ENCODE peak calls at places on chromosomes 16 and 17, in five cellular contexts. V is H1, D is neuronal stem cell, S is H9, U is mesendoderm. R is an unnamed sample.

GRCh38 chr17:17797119-17797809 is 39.5 kb downstream of the SREBF1 start:
- DNase-seq in V (no peak), D (no peak), S (no peak), U (no peak), R (no peak)

GRCh38 chr16:80507538-80507937 is 33.3 kb upstream of the DYNLRB2 start:
- DNase-seq in V (no peak), D (no peak), S (no peak), U (no peak), R (no peak)

GRCh38 chr16:8569650-8570338 is 20.5 kb downstream of the TMEM114 start:
- DNase-seq in V (no peak), D (no peak), S (peak; percentile 50), U (no peak), R (no peak)

GRCh38 chr17:80264048-80264792 is 3.6 kb downstream of the RNF213 start:
- DNase-seq in V (no peak), D (no peak), S (no peak), U (no peak), R (no peak)

GRCh38 chr16:65876200-65876498 is 490.3 kb upstream of the CDH5 start:
- DNase-seq in V (no peak), D (no peak), S (no peak), U (no peak), R (peak; percentile 51)

GRCh38 chr17:66472123-66472522 is 169.7 kb downstream of the PRKCA start:
- DNase-seq in V (no peak), D (no peak), S (no peak), U (no peak), R (no peak)

GRCh38 chr16:82756283-82756599 is 129.5 kb downstream of the CDH13 start:
- DNase-seq in V (no peak), D (no peak), S (no peak), U (no peak), R (peak; percentile 78)

GRCh38 chr17:37219876-37220608 is 155.7 kb upstream of the C17orf78 start:
- DNase-seq in V (no peak), D (peak; percentile 9), S (no peak), U (no peak), R (no peak)

GRCh38 chr16:51337662-51338061 is 186.6 kb upstream of the SALL1 start:
- DNase-seq in V (peak; percentile 56), D (no peak), S (peak; percentile 57), U (peak; percentile 75), R (no peak)

GRCh38 chr17:6524520-6524919 is 31.8 kb downstream of the PITPNM3 start:
- DNase-seq in V (no peak), D (no peak), S (peak; percentile 10), U (no peak), R (peak; percentile 27)

GRCh38 chr16:2253293-2253692 is 1.9 kb upstream of the ECI1 start:
- DNase-seq in V (no peak), D (no peak), S (peak; percentile 26), U (no peak), R (no peak)

GRCh38 chr17:59378621-59379194 is 47.3 kb downstream of the YPEL2 start:
- DNase-seq in V (no peak), D (no peak), S (no peak), U (peak; percentile 93), R (peak; percentile 82)

GRCh38 chr16:77310877-77311276 is 111.7 kb downstream of the SYCE1L start:
- DNase-seq in V (no peak), D (no peak), S (no peak), U (no peak), R (no peak)

GRCh38 chr17:77274137-77274829 is 133.5 kb downstream of the SEC14L1 start:
- DNase-seq in V (no peak), D (no peak), S (no peak), U (no peak), R (no peak)

GRCh38 chr17:57097832-57098421 is 12.9 kb downstream of the AKAP1 start:
- DNase-seq in V (no peak), D (no peak), S (no peak), U (no peak), R (peak; percentile 78)

GRCh38 chr16:22270525-22270924 is 26.7 kb upstream of the POLR3E start:
- DNase-seq in V (no peak), D (no peak), S (no peak), U (no peak), R (no peak)

GRCh38 chr17:27807567-27808470 is 7.5 kb upstream of the NOS2 start:
- DNase-seq in V (no peak), D (no peak), S (no peak), U (no peak), R (no peak)

GRCh38 chr16:75789237-75789636 is 62.9 kb upstream of the CPHXL start:
- DNase-seq in V (no peak), D (peak; percentile 48), S (no peak), U (peak; percentile 55), R (peak; percentile 46)

GRCh38 chr17:30961213-30962188 is 9.3 kb upstream of the RNF135 start:
- DNase-seq in V (no peak), D (no peak), S (no peak), U (no peak), R (peak; percentile 34)

GRCh38 chr17:70022175-70022574 is 52.9 kb upstream of the KCNJ16 start:
- DNase-seq in V (no peak), D (no peak), S (no peak), U (no peak), R (peak; percentile 11)

GRCh38 chr17:61593404-61593803 is 2.4 kb upstream of the NACA2 start:
- DNase-seq in V (no peak), D (no peak), S (no peak), U (no peak), R (no peak)

GRCh38 chr17:46819906-46820351 is 1.4 kb upstream of the WNT3 start:
- DNase-seq in V (peak; percentile 66), D (no peak), S (peak; percentile 77), U (peak; percentile 76), R (no peak)

GRCh38 chr16:67562526-67562917 is at the start of gene CTCF:
- DNase-seq in V (no peak), D (no peak), S (peak; percentile 79), U (peak; percentile 80), R (peak; percentile 81)

GRCh38 chr17:59746849-59747445 is 39.5 kb downstream of the VMP1 start:
- DNase-seq in V (no peak), D (no peak), S (no peak), U (peak; percentile 26), R (peak; percentile 71)

GRCh38 chr17:78368854-78369495 is 9.1 kb upstream of the SOCS3 start:
- DNase-seq in V (no peak), D (no peak), S (peak; percentile 58), U (peak; percentile 59), R (no peak)

GRCh38 chr17:78368348-78368747 is 8.5 kb upstream of the SOCS3 start:
- DNase-seq in V (no peak), D (no peak), S (no peak), U (no peak), R (no peak)

GRCh38 chr17:78366109-78366848 is 6.4 kb upstream of the SOCS3 start:
- DNase-seq in V (no peak), D (no peak), S (peak; percentile 66), U (peak; percentile 53), R (no peak)

GRCh38 chr17:78365561-78366108 is 5.8 kb upstream of the SOCS3 start:
- DNase-seq in V (peak; percentile 85), D (peak; percentile 96), S (peak; percentile 97), U (peak; percentile 97), R (no peak)

DNA sequence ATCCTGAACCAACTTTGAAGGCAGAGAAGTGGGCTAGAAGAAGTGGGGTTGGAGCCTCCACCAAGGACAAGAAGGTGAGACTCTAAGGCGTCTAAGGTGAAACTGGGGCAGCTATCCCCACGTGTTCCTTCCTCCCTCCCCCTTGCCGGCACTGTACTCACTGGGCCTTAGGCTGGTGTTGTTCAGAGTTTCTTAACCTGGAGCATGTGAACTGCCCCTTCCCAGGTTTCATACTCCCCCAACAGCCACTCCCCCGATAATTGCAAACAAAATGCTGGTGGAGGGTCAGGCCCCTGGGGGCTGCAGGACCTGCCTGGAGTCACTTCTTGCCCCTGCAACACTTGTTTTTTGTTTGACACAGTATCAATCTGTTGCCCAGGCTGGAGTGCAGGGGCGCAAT is 7.3 kb upstream of the SOCS3 start:
- DNase-seq in V (no peak), D (no peak), S (no peak), U (no peak), R (no peak)
- H3K4ac ChIP-seq in V (peak overlapping the region; percentile 24), D (no peak overlapping the region), S (no peak overlapping the region), U (no peak overlapping the region), R (no peak overlapping the region)

DNA sequence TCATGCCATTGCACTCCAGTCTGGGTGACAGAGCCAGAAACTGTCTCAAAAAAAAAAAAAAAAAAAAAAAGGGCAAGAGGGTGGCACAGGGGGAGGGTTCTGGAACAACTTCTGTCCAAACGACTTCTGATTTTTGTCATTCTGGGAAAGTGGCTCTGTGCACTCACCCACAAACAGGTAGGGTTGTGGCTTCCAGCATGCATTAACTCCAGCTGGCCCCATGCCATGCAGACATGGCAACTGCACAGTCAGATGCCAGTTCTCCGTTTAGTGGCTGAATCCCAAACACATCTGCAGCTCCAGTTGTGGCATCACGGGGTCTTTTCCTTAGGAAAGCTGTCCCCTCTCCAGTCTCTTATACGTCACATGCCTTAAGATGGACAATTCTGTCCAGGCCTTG is 30.3 kb downstream of the B4GALNT2 start:
- DNase-seq in V (no peak), D (no peak), S (no peak), U (no peak), R (no peak)
- H3K4ac ChIP-seq in V (no peak overlapping the region), D (no peak overlapping the region), S (no peak overlapping the region), U (no peak overlapping the region), R (no peak overlapping the region)

GRCh38 chr17:1376061-1376460 is 24.0 kb downstream of the YWHAE start:
- DNase-seq in V (no peak), D (no peak), S (no peak), U (no peak), R (no peak)

GRCh38 chr17:1377334-1377733 is 22.7 kb downstream of the YWHAE start:
- DNase-seq in V (no peak), D (no peak), S (no peak), U (no peak), R (no peak)

GRCh38 chr17:1373710-1374237 is 26.2 kb downstream of the YWHAE start:
- DNase-seq in V (no peak), D (no peak), S (no peak), U (no peak), R (no peak)

GRCh38 chr17:1374426-1375177 is 25.4 kb downstream of the YWHAE start:
- DNase-seq in V (no peak), D (no peak), S (no peak), U (no peak), R (no peak)

GRCh38 chr17:1375615-1376014 is 24.4 kb downstream of the YWHAE start:
- DNase-seq in V (no peak), D (no peak), S (no peak), U (no peak), R (no peak)
- H3K4ac ChIP-seq in V (no peak overlapping the region), D (no peak overlapping the region), S (no peak overlapping the region), U (no peak overlapping the region), R (no peak overlapping the region)

DNA sequence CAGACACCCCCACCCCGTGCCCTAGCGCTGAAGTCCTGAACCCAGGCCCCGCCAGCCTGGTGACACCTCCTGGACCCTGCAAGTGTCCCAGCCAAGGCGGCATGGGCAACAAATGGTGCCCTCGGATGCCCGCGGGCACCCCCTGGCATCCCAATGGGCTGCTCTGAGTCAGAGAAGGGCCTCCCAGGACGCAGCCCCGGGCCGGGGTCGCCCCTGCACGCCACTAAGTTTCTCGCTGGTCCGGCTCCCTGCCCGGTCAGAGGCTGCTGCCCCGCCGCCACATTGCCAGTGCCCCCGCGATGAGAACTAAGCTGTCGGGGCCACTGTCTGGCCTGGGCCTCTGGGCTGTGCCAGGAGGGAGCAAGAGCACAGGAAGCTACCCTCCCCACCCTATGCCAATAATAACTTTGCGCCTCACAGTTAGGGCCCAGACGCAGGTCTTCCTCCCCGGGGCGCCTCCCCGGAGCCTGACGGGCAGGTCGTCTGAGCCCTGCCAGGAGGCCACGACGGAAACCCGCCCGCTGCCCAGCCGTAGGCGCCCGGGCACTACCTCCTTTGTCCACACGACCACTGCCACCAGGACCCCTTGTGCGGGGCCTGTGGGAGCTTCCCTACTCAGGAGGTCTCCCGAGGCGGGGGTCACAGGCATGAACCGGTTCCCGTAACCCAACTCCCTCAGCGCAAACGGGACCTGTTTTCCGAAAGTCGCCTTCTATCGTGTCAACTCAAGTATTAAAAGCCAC is 1.4 kb downstream of the ZFPM1 start:
- DNase-seq in V (peak; percentile 61), D (no peak), S (no peak), U (no peak), R (no peak)
- H3K4ac ChIP-seq in V (no peak overlapping the region), D (peak overlapping the region; percentile 53), S (no peak overlapping the region), U (peak overlapping the region; percentile 20), R (no peak overlapping the region)

R was measured in IMR-90.